ENCODE peak calls at places on chromosome 13, in four cellular contexts. N is choroid plexus epithelial cell, E is Panc1, R is A549. O is an unnamed sample.

GRCh38 chr13:88068316-88068715 is 397.1 kb downstream of the SLITRK5 start:
- DNase-seq in N (peak), E (no peak), R (no peak), O (no peak)

GRCh38 chr13:19072543-19072942 is 109.1 kb downstream of the TUBA3C start:
- DNase-seq in N (no peak), E (no peak), R (no peak), O (no peak)

GRCh38 chr13:109789262-109789661 is 2.9 kb upstream of the IRS2 start:
- DNase-seq in N (no peak), E (no peak), R (no peak), O (no peak)

GRCh38 chr13:87334176-87334575 is 337.0 kb upstream of the SLITRK5 start:
- DNase-seq in N (no peak), E (no peak), R (no peak), O (no peak)

GRCh38 chr13:29594710-29595379 is 643 bp downstream of the SLC7A1 start:
- DNase-seq in N (peak), E (no peak), R (peak), O (no peak)

GRCh38 chr13:104586010-104586746 is 1520.0 kb upstream of the SLC10A2 start:
- DNase-seq in N (peak), E (peak), R (no peak), O (peak)

GRCh38 chr13:60090579-60090978 is 73.1 kb downstream of the DIAPH3 start:
- DNase-seq in N (peak), E (no peak), R (no peak), O (peak)

GRCh38 chr13:74675185-74675584 is 541.0 kb upstream of the KLF12 start:
- DNase-seq in N (peak), E (no peak), R (no peak), O (peak)

GRCh38 chr13:73057284-73058025 is 1.4 kb upstream of the KLF5 start:
- DNase-seq in N (no peak), E (no peak), R (no peak), O (no peak)

GRCh38 chr13:83333614-83334388 is 548.5 kb downstream of the SLITRK1 start:
- DNase-seq in N (no peak), E (no peak), R (no peak), O (no peak)

GRCh38 chr13:66305960-66306617 is 924.0 kb downstream of the PCDH9 start:
- DNase-seq in N (no peak), E (no peak), R (no peak), O (no peak)

GRCh38 chr13:97249797-97250495 is 27.8 kb downstream of the MBNL2 start:
- DNase-seq in N (no peak), E (no peak), R (no peak), O (no peak)

GRCh38 chr13:31092631-31093030 is 69.1 kb downstream of the HSPH1 start:
- DNase-seq in N (no peak), E (no peak), R (no peak), O (no peak)

GRCh38 chr13:36133950-36134349 is 2.8 kb upstream of the DCLK1 start:
- DNase-seq in N (peak), E (no peak), R (no peak), O (no peak)

GRCh38 chr13:35157143-35157755 is 215.2 kb downstream of the NBEA start:
- DNase-seq in N (peak), E (no peak), R (peak), O (no peak)

GRCh38 chr13:93875527-93875926 is 604.0 kb downstream of the DCT start:
- DNase-seq in N (peak), E (no peak), R (no peak), O (no peak)

GRCh38 chr13:43303040-43303729 is 279.8 kb downstream of the DNAJC15 start:
- DNase-seq in N (peak), E (no peak), R (peak), O (no peak)

GRCh38 chr13:48586591-48587103 is 53.8 kb upstream of the RCBTB2 start:
- DNase-seq in N (peak), E (no peak), R (no peak), O (no peak)

GRCh38 chr13:51714663-51715168 is 89.2 kb downstream of the DHRS12 start:
- DNase-seq in N (peak), E (peak), R (peak), O (no peak)

GRCh38 chr13:34523401-34523800 is 418.7 kb upstream of the NBEA start:
- DNase-seq in N (no peak), E (no peak), R (no peak), O (no peak)

DNA sequence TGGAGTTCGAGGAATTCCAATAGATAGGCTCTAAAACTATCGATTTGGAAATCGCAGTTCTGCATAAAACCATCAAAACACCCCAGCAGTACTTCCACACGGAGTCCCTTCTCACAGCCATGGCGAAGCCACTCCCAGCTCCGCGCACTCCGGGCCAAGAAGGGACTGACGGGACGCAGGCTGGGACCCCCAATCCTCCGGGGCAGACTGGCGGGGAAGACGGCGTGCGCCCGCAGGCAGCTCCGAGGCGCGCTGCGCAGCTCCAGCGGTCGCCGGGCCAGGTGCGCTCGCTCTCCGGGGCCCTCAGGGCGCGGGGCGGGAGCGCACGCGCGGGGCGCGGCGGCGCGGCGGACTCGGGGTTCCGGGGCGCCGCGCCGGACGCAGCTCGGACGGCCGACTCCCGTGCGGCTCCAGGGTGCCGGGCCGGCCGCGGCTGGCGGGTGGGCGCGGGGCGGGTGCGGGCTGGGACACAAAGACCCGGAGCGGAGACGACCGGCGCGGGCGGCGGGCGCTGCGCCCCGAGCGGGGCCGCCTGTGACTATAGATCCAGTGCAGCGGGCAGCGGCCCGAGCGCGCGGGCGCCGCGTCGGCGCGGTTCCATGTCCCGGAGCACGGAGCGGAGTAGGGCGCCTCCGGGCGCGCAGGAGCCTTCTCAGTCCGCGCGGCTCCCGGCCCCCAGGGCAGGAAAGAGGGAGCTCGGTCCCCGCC is 464 bp downstream of the EFNB2 start:
- DNase-seq in N (peak), E (no peak), R (no peak), O (no peak)
- H3K4me3 ChIP-seq in N (peak), E (peak), R (peak), O (peak)

GRCh38 chr13:98503175-98504028 is 73.5 kb downstream of the STK24 start:
- DNase-seq in N (peak), E (no peak), R (no peak), O (no peak)

GRCh38 chr13:98504371-98504963 is 72.4 kb downstream of the STK24 start:
- DNase-seq in N (no peak), E (no peak), R (no peak), O (no peak)

GRCh38 chr13:98500963-98501421 is 75.9 kb downstream of the STK24 start:
- DNase-seq in N (no peak), E (no peak), R (no peak), O (no peak)

GRCh38 chr13:98506343-98507059 is 70.4 kb downstream of the STK24 start:
- DNase-seq in N (no peak), E (no peak), R (no peak), O (no peak)

DNA sequence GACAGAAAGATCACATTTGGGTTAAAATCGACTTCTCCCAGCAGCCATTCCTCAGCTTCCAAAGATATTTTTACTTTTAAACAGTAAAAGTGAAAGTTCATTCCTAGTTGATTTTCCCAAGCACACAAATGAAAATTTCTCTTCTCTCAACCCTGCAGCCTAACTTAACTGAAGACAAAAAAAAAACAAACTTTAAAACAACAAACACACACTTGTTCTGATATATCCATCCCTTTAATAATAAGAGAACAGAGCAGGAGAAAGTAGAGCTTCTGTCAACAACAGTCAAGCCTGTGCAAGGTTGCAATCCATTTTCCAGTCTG is 72.9 kb downstream of the STK24 start:
- DNase-seq in N (peak), E (no peak), R (no peak), O (no peak)
- H3K4me3 ChIP-seq in N (peak), E (no peak), R (no peak), O (no peak)

GRCh38 chr13:23007430-23007829 is 173.3 kb upstream of the SGCG start:
- DNase-seq in N (no peak), E (no peak), R (no peak), O (no peak)
- H3K4me3 ChIP-seq in N (no peak), E (no peak), R (no peak), O (no peak)

GRCh38 chr13:114313061-114313860 is 1.0 kb upstream of the CHAMP1 start:
- DNase-seq in N (no peak), E (no peak), R (peak), O (no peak)

GRCh38 chr13:114311908-114312307 is 2.4 kb upstream of the CHAMP1 start:
- DNase-seq in N (no peak), E (no peak), R (no peak), O (no peak)

GRCh38 chr13:114310961-114311360 is 3.3 kb upstream of the CHAMP1 start:
- DNase-seq in N (peak), E (no peak), R (no peak), O (no peak)

GRCh38 chr13:114309806-114310410 is 4.4 kb upstream of the CHAMP1 start:
- DNase-seq in N (no peak), E (no peak), R (no peak), O (no peak)

GRCh38 chr13:114311387-114311786 is 2.9 kb upstream of the CHAMP1 start:
- DNase-seq in N (no peak), E (no peak), R (no peak), O (no peak)
- H3K4me3 ChIP-seq in N (no peak), E (no peak), R (no peak), O (no peak)

GRCh38 chr13:27024781-27025492 is 146.7 kb downstream of the USP12 start:
- DNase-seq in N (no peak), E (no peak), R (no peak), O (no peak)

GRCh38 chr13:27024062-27024461 is 147.5 kb downstream of the USP12 start:
- DNase-seq in N (no peak), E (no peak), R (no peak), O (no peak)

GRCh38 chr13:27020415-27020814 is 151.2 kb downstream of the USP12 start:
- DNase-seq in N (no peak), E (no peak), R (no peak), O (no peak)

GRCh38 chr13:27023385-27023784 is 148.2 kb downstream of the USP12 start:
- DNase-seq in N (no peak), E (no peak), R (no peak), O (no peak)

GRCh38 chr13:27022571-27023311 is 148.9 kb downstream of the USP12 start:
- DNase-seq in N (peak), E (peak), R (peak), O (no peak)
- H3K4me3 ChIP-seq in N (no peak), E (no peak), R (no peak), O (no peak)

O was measured in epithelial cell of proximal tubule.